ENCODE peak calls at places on chromosome 19, in nine cellular contexts. One of them, this sample, is unnamed.

GRCh38 chr19:41795031-41795461 is 1.3 kb upstream of the CEACAM3 start:
- DNase-seq in stimulated activated CD4-positive, alpha-beta T cell treated with anti-CD3 and anti-CD28 coated beads, Interleukin-1b, Interleukin-23, amount 100 ng/mL, for 1 hour: peak; percentile 21
- DNase-seq in neural crest cell: peak; percentile 48
- DNase-seq in activated T-cell treated with anti-CD3 and anti-CD28 coated beads, Interleukin-2, amount 50 U/mL, for 72 hours: peak; percentile 64
- DNase-seq in PC-3: peak; percentile 70
- DNase-seq in activated CD8-positive, alpha-beta memory T cell treated with anti-CD3 and anti-CD28 coated beads, Interleukin-2, amount 50 U/mL, for 48 hours: peak; percentile 71
- DNase-seq in hypothalamus: peak; percentile 21
- DNase-seq in lung microvascular endothelial cell: peak; percentile 50
- DNase-seq in activated naive CD4-positive, alpha-beta T cell: peak; percentile 32
- DNase-seq in this sample: no peak

GRCh38 chr19:8361921-8362793 is 1.8 kb upstream of the ANGPTL4 start:
- DNase-seq in stimulated activated CD4-positive, alpha-beta T cell treated with anti-CD3 and anti-CD28 coated beads, Interleukin-1b, Interleukin-23, amount 100 ng/mL, for 1 hour: no peak
- DNase-seq in neural crest cell: no peak
- DNase-seq in activated T-cell treated with anti-CD3 and anti-CD28 coated beads, Interleukin-2, amount 50 U/mL, for 72 hours: peak; percentile 37
- DNase-seq in PC-3: peak; percentile 100
- DNase-seq in activated CD8-positive, alpha-beta memory T cell treated with anti-CD3 and anti-CD28 coated beads, Interleukin-2, amount 50 U/mL, for 48 hours: peak; percentile 65
- DNase-seq in hypothalamus: peak; percentile 64
- DNase-seq in lung microvascular endothelial cell: peak; percentile 96
- DNase-seq in activated naive CD4-positive, alpha-beta T cell: no peak
- DNase-seq in this sample: no peak

GRCh38 chr19:23764781-23765180 is 6.1 kb upstream of the ZNF681 start:
- DNase-seq in stimulated activated CD4-positive, alpha-beta T cell treated with anti-CD3 and anti-CD28 coated beads, Interleukin-1b, Interleukin-23, amount 100 ng/mL, for 1 hour: no peak
- DNase-seq in neural crest cell: no peak
- DNase-seq in activated T-cell treated with anti-CD3 and anti-CD28 coated beads, Interleukin-2, amount 50 U/mL, for 72 hours: no peak
- DNase-seq in PC-3: no peak
- DNase-seq in activated CD8-positive, alpha-beta memory T cell treated with anti-CD3 and anti-CD28 coated beads, Interleukin-2, amount 50 U/mL, for 48 hours: no peak
- DNase-seq in hypothalamus: no peak
- DNase-seq in lung microvascular endothelial cell: no peak
- DNase-seq in activated naive CD4-positive, alpha-beta T cell: no peak
- DNase-seq in this sample: no peak

GRCh38 chr19:21084343-21084742 is 2.3 kb downstream of the ZNF714 start:
- DNase-seq in stimulated activated CD4-positive, alpha-beta T cell treated with anti-CD3 and anti-CD28 coated beads, Interleukin-1b, Interleukin-23, amount 100 ng/mL, for 1 hour: no peak
- DNase-seq in neural crest cell: no peak
- DNase-seq in activated T-cell treated with anti-CD3 and anti-CD28 coated beads, Interleukin-2, amount 50 U/mL, for 72 hours: peak; percentile 21
- DNase-seq in PC-3: no peak
- DNase-seq in activated CD8-positive, alpha-beta memory T cell treated with anti-CD3 and anti-CD28 coated beads, Interleukin-2, amount 50 U/mL, for 48 hours: no peak
- DNase-seq in hypothalamus: no peak
- DNase-seq in lung microvascular endothelial cell: no peak
- DNase-seq in activated naive CD4-positive, alpha-beta T cell: no peak
- DNase-seq in this sample: no peak

GRCh38 chr19:5039642-5040543 is 71.0 kb downstream of the KDM4B start:
- DNase-seq in stimulated activated CD4-positive, alpha-beta T cell treated with anti-CD3 and anti-CD28 coated beads, Interleukin-1b, Interleukin-23, amount 100 ng/mL, for 1 hour: no peak
- DNase-seq in neural crest cell: no peak
- DNase-seq in activated T-cell treated with anti-CD3 and anti-CD28 coated beads, Interleukin-2, amount 50 U/mL, for 72 hours: no peak
- DNase-seq in PC-3: no peak
- DNase-seq in activated CD8-positive, alpha-beta memory T cell treated with anti-CD3 and anti-CD28 coated beads, Interleukin-2, amount 50 U/mL, for 48 hours: no peak
- DNase-seq in hypothalamus: no peak
- DNase-seq in lung microvascular endothelial cell: no peak
- DNase-seq in activated naive CD4-positive, alpha-beta T cell: no peak
- DNase-seq in this sample: no peak

GRCh38 chr19:54415208-54415900 is at the start of gene TTYH1:
- DNase-seq in stimulated activated CD4-positive, alpha-beta T cell treated with anti-CD3 and anti-CD28 coated beads, Interleukin-1b, Interleukin-23, amount 100 ng/mL, for 1 hour: no peak
- DNase-seq in neural crest cell: peak; percentile 77
- DNase-seq in activated T-cell treated with anti-CD3 and anti-CD28 coated beads, Interleukin-2, amount 50 U/mL, for 72 hours: peak; percentile 43
- DNase-seq in PC-3: no peak
- DNase-seq in activated CD8-positive, alpha-beta memory T cell treated with anti-CD3 and anti-CD28 coated beads, Interleukin-2, amount 50 U/mL, for 48 hours: peak; percentile 86
- DNase-seq in hypothalamus: peak; percentile 82
- DNase-seq in lung microvascular endothelial cell: no peak
- DNase-seq in activated naive CD4-positive, alpha-beta T cell: peak; percentile 18
- DNase-seq in this sample: no peak

GRCh38 chr19:56314018-56314583 is 538 bp downstream of the ZSCAN5A start:
- DNase-seq in stimulated activated CD4-positive, alpha-beta T cell treated with anti-CD3 and anti-CD28 coated beads, Interleukin-1b, Interleukin-23, amount 100 ng/mL, for 1 hour: no peak
- DNase-seq in neural crest cell: no peak
- DNase-seq in activated T-cell treated with anti-CD3 and anti-CD28 coated beads, Interleukin-2, amount 50 U/mL, for 72 hours: no peak
- DNase-seq in PC-3: peak; percentile 18
- DNase-seq in activated CD8-positive, alpha-beta memory T cell treated with anti-CD3 and anti-CD28 coated beads, Interleukin-2, amount 50 U/mL, for 48 hours: no peak
- DNase-seq in hypothalamus: no peak
- DNase-seq in lung microvascular endothelial cell: no peak
- DNase-seq in activated naive CD4-positive, alpha-beta T cell: no peak
- DNase-seq in this sample: peak; percentile 30

GRCh38 chr19:1173160-1173844 is 766 bp downstream of the SBNO2 start:
- DNase-seq in stimulated activated CD4-positive, alpha-beta T cell treated with anti-CD3 and anti-CD28 coated beads, Interleukin-1b, Interleukin-23, amount 100 ng/mL, for 1 hour: no peak
- DNase-seq in neural crest cell: no peak
- DNase-seq in activated T-cell treated with anti-CD3 and anti-CD28 coated beads, Interleukin-2, amount 50 U/mL, for 72 hours: peak; percentile 25
- DNase-seq in PC-3: no peak
- DNase-seq in activated CD8-positive, alpha-beta memory T cell treated with anti-CD3 and anti-CD28 coated beads, Interleukin-2, amount 50 U/mL, for 48 hours: peak; percentile 68
- DNase-seq in hypothalamus: no peak
- DNase-seq in lung microvascular endothelial cell: peak; percentile 36
- DNase-seq in activated naive CD4-positive, alpha-beta T cell: no peak
- DNase-seq in this sample: no peak

GRCh38 chr19:45798995-45799517 is 6.4 kb upstream of the DMWD start:
- DNase-seq in stimulated activated CD4-positive, alpha-beta T cell treated with anti-CD3 and anti-CD28 coated beads, Interleukin-1b, Interleukin-23, amount 100 ng/mL, for 1 hour: peak; percentile 25
- DNase-seq in neural crest cell: peak; percentile 71
- DNase-seq in activated T-cell treated with anti-CD3 and anti-CD28 coated beads, Interleukin-2, amount 50 U/mL, for 72 hours: peak; percentile 60
- DNase-seq in PC-3: peak; percentile 65
- DNase-seq in activated CD8-positive, alpha-beta memory T cell treated with anti-CD3 and anti-CD28 coated beads, Interleukin-2, amount 50 U/mL, for 48 hours: peak; percentile 80
- DNase-seq in hypothalamus: peak; percentile 59
- DNase-seq in lung microvascular endothelial cell: peak; percentile 77
- DNase-seq in activated naive CD4-positive, alpha-beta T cell: peak; percentile 47
- DNase-seq in this sample: peak; percentile 82

GRCh38 chr19:5141926-5142724 is 173.2 kb downstream of the KDM4B start:
- DNase-seq in stimulated activated CD4-positive, alpha-beta T cell treated with anti-CD3 and anti-CD28 coated beads, Interleukin-1b, Interleukin-23, amount 100 ng/mL, for 1 hour: no peak
- DNase-seq in neural crest cell: no peak
- DNase-seq in activated T-cell treated with anti-CD3 and anti-CD28 coated beads, Interleukin-2, amount 50 U/mL, for 72 hours: no peak
- DNase-seq in PC-3: no peak
- DNase-seq in activated CD8-positive, alpha-beta memory T cell treated with anti-CD3 and anti-CD28 coated beads, Interleukin-2, amount 50 U/mL, for 48 hours: no peak
- DNase-seq in hypothalamus: no peak
- DNase-seq in lung microvascular endothelial cell: no peak
- DNase-seq in activated naive CD4-positive, alpha-beta T cell: no peak
- DNase-seq in this sample: no peak

GRCh38 chr19:33241530-33242101 is 16.0 kb upstream of the SLC7A10 start:
- DNase-seq in stimulated activated CD4-positive, alpha-beta T cell treated with anti-CD3 and anti-CD28 coated beads, Interleukin-1b, Interleukin-23, amount 100 ng/mL, for 1 hour: no peak
- DNase-seq in neural crest cell: no peak
- DNase-seq in activated T-cell treated with anti-CD3 and anti-CD28 coated beads, Interleukin-2, amount 50 U/mL, for 72 hours: no peak
- DNase-seq in PC-3: peak; percentile 4
- DNase-seq in activated CD8-positive, alpha-beta memory T cell treated with anti-CD3 and anti-CD28 coated beads, Interleukin-2, amount 50 U/mL, for 48 hours: no peak
- DNase-seq in hypothalamus: peak; percentile 27
- DNase-seq in lung microvascular endothelial cell: peak; percentile 40
- DNase-seq in activated naive CD4-positive, alpha-beta T cell: no peak
- DNase-seq in this sample: peak; percentile 71

GRCh38 chr19:7505288-7505681 is 10.6 kb upstream of the ZNF358 start:
- DNase-seq in stimulated activated CD4-positive, alpha-beta T cell treated with anti-CD3 and anti-CD28 coated beads, Interleukin-1b, Interleukin-23, amount 100 ng/mL, for 1 hour: no peak
- DNase-seq in neural crest cell: no peak
- DNase-seq in activated T-cell treated with anti-CD3 and anti-CD28 coated beads, Interleukin-2, amount 50 U/mL, for 72 hours: no peak
- DNase-seq in PC-3: peak; percentile 46
- DNase-seq in activated CD8-positive, alpha-beta memory T cell treated with anti-CD3 and anti-CD28 coated beads, Interleukin-2, amount 50 U/mL, for 48 hours: no peak
- DNase-seq in hypothalamus: no peak
- DNase-seq in lung microvascular endothelial cell: no peak
- DNase-seq in activated naive CD4-positive, alpha-beta T cell: no peak
- DNase-seq in this sample: no peak

This sample was measured in HuH-7.